ENCODE peak calls at places on chromosomes 4 and X, in four cellular contexts. One of them, this sample, is unnamed.

GRCh38 chrX:3129256-3129655 is 88.0 kb downstream of the ARSF start:
- DNase-seq in stimulated activated CD4-positive, alpha-beta T cell treated with anti-CD3 and anti-CD28 coated beads, Interleukin-4, amount 100 ng/mL, for 4 hours: no peak
- DNase-seq in cardiac muscle cell: no peak
- DNase-seq in mammary epithelial cell: peak
- DNase-seq in this sample: no peak

GRCh38 chr4:146370841-146371240 is 150.9 kb downstream of the SLC10A7 start:
- DNase-seq in stimulated activated CD4-positive, alpha-beta T cell treated with anti-CD3 and anti-CD28 coated beads, Interleukin-4, amount 100 ng/mL, for 4 hours: no peak
- DNase-seq in cardiac muscle cell: no peak
- DNase-seq in mammary epithelial cell: no peak
- DNase-seq in this sample: no peak

GRCh38 chr4:76879731-76880364 is 18.1 kb downstream of the SOWAHB start:
- DNase-seq in stimulated activated CD4-positive, alpha-beta T cell treated with anti-CD3 and anti-CD28 coated beads, Interleukin-4, amount 100 ng/mL, for 4 hours: no peak
- DNase-seq in cardiac muscle cell: no peak
- DNase-seq in mammary epithelial cell: no peak
- DNase-seq in this sample: no peak

GRCh38 chrX:39096599-39096998 is 295.3 kb downstream of the MID1IP1 start:
- DNase-seq in stimulated activated CD4-positive, alpha-beta T cell treated with anti-CD3 and anti-CD28 coated beads, Interleukin-4, amount 100 ng/mL, for 4 hours: no peak
- DNase-seq in cardiac muscle cell: no peak
- DNase-seq in mammary epithelial cell: no peak
- DNase-seq in this sample: no peak

GRCh38 chr4:73607375-73608026 is 12.7 kb downstream of the RASSF6 start:
- DNase-seq in stimulated activated CD4-positive, alpha-beta T cell treated with anti-CD3 and anti-CD28 coated beads, Interleukin-4, amount 100 ng/mL, for 4 hours: no peak
- DNase-seq in cardiac muscle cell: no peak
- DNase-seq in mammary epithelial cell: peak
- DNase-seq in this sample: no peak

GRCh38 chrX:70332600-70332999 is 42.7 kb downstream of the KIF4A start:
- DNase-seq in stimulated activated CD4-positive, alpha-beta T cell treated with anti-CD3 and anti-CD28 coated beads, Interleukin-4, amount 100 ng/mL, for 4 hours: no peak
- DNase-seq in cardiac muscle cell: no peak
- DNase-seq in mammary epithelial cell: no peak
- DNase-seq in this sample: peak

GRCh38 chr4:129384974-129385373 is 289.0 kb downstream of the C4orf33 start:
- DNase-seq in stimulated activated CD4-positive, alpha-beta T cell treated with anti-CD3 and anti-CD28 coated beads, Interleukin-4, amount 100 ng/mL, for 4 hours: no peak
- DNase-seq in cardiac muscle cell: no peak
- DNase-seq in mammary epithelial cell: peak
- DNase-seq in this sample: no peak

GRCh38 chrX:1468250-1468772 is 15.6 kb upstream of the ASMTL start:
- DNase-seq in stimulated activated CD4-positive, alpha-beta T cell treated with anti-CD3 and anti-CD28 coated beads, Interleukin-4, amount 100 ng/mL, for 4 hours: peak
- DNase-seq in cardiac muscle cell: no peak
- DNase-seq in mammary epithelial cell: peak
- DNase-seq in this sample: peak

GRCh38 chr4:166996216-166996615 is 238.1 kb downstream of the SPOCK3 start:
- DNase-seq in stimulated activated CD4-positive, alpha-beta T cell treated with anti-CD3 and anti-CD28 coated beads, Interleukin-4, amount 100 ng/mL, for 4 hours: no peak
- DNase-seq in cardiac muscle cell: no peak
- DNase-seq in mammary epithelial cell: no peak
- DNase-seq in this sample: no peak

GRCh38 chr4:80142396-80143304 is 54.7 kb upstream of the PRDM8 start:
- DNase-seq in stimulated activated CD4-positive, alpha-beta T cell treated with anti-CD3 and anti-CD28 coated beads, Interleukin-4, amount 100 ng/mL, for 4 hours: no peak
- DNase-seq in cardiac muscle cell: no peak
- DNase-seq in mammary epithelial cell: no peak
- DNase-seq in this sample: no peak

GRCh38 chr4:130026185-130026584 is 930.2 kb downstream of the C4orf33 start:
- DNase-seq in stimulated activated CD4-positive, alpha-beta T cell treated with anti-CD3 and anti-CD28 coated beads, Interleukin-4, amount 100 ng/mL, for 4 hours: no peak
- DNase-seq in cardiac muscle cell: peak
- DNase-seq in mammary epithelial cell: no peak
- DNase-seq in this sample: no peak

GRCh38 chr4:88792821-88793220 is 95.2 kb upstream of the NAP1L5 start:
- DNase-seq in stimulated activated CD4-positive, alpha-beta T cell treated with anti-CD3 and anti-CD28 coated beads, Interleukin-4, amount 100 ng/mL, for 4 hours: no peak
- DNase-seq in cardiac muscle cell: no peak
- DNase-seq in mammary epithelial cell: no peak
- DNase-seq in this sample: peak

GRCh38 chr4:7886250-7886973 is 53.2 kb downstream of the AFAP1 start:
- DNase-seq in stimulated activated CD4-positive, alpha-beta T cell treated with anti-CD3 and anti-CD28 coated beads, Interleukin-4, amount 100 ng/mL, for 4 hours: no peak
- DNase-seq in cardiac muscle cell: no peak
- DNase-seq in mammary epithelial cell: no peak
- DNase-seq in this sample: no peak

GRCh38 chr4:40842725-40843401 is 93.1 kb downstream of the NSUN7 start:
- DNase-seq in stimulated activated CD4-positive, alpha-beta T cell treated with anti-CD3 and anti-CD28 coated beads, Interleukin-4, amount 100 ng/mL, for 4 hours: no peak
- DNase-seq in cardiac muscle cell: no peak
- DNase-seq in mammary epithelial cell: no peak
- DNase-seq in this sample: no peak

GRCh38 chrX:9464435-9465371 is at the start of gene TBL1X:
- DNase-seq in stimulated activated CD4-positive, alpha-beta T cell treated with anti-CD3 and anti-CD28 coated beads, Interleukin-4, amount 100 ng/mL, for 4 hours: peak
- DNase-seq in cardiac muscle cell: peak
- DNase-seq in mammary epithelial cell: no peak
- DNase-seq in this sample: peak

GRCh38 chr4:19123681-19124080 is 1102.1 kb upstream of the LCORL start:
- DNase-seq in stimulated activated CD4-positive, alpha-beta T cell treated with anti-CD3 and anti-CD28 coated beads, Interleukin-4, amount 100 ng/mL, for 4 hours: no peak
- DNase-seq in cardiac muscle cell: no peak
- DNase-seq in mammary epithelial cell: no peak
- DNase-seq in this sample: no peak

GRCh38 chrX:127947450-127947849 is 104.8 kb downstream of the ACTRT1 start:
- DNase-seq in stimulated activated CD4-positive, alpha-beta T cell treated with anti-CD3 and anti-CD28 coated beads, Interleukin-4, amount 100 ng/mL, for 4 hours: no peak
- DNase-seq in cardiac muscle cell: no peak
- DNase-seq in mammary epithelial cell: no peak
- DNase-seq in this sample: no peak

GRCh38 chrX:149871940-149872339 is 9.0 kb upstream of the MAGEA8 start:
- DNase-seq in stimulated activated CD4-positive, alpha-beta T cell treated with anti-CD3 and anti-CD28 coated beads, Interleukin-4, amount 100 ng/mL, for 4 hours: peak
- DNase-seq in cardiac muscle cell: peak
- DNase-seq in mammary epithelial cell: peak
- DNase-seq in this sample: peak

GRCh38 chrX:123920065-123920785 is 41.3 kb upstream of the STAG2 start:
- DNase-seq in stimulated activated CD4-positive, alpha-beta T cell treated with anti-CD3 and anti-CD28 coated beads, Interleukin-4, amount 100 ng/mL, for 4 hours: no peak
- DNase-seq in cardiac muscle cell: no peak
- DNase-seq in mammary epithelial cell: peak
- DNase-seq in this sample: peak

This sample was measured in A549.